ENCODE peak calls at places on chromosomes 6 and 20, in nine cellular contexts. N is HAP-1; A is neural progenitor cell; P is left lung; T is body of pancreas; O is CD8-positive, alpha-beta T cell; Z is H9; L is fibroblast of lung; B is HepG2. E is an unnamed sample.

GRCh38 chr20:38905375-38905774 is 20.8 kb upstream of the FAM83D start:
- DNase-seq in L (no peak), O (no peak), P (no peak), B (no peak), A (no peak), N (no peak), Z (no peak), T (no peak), E (no peak)

GRCh38 chr6:131368077-131368911 is 204.7 kb upstream of the ARG1 start:
- DNase-seq in Z (no peak), P (no peak), O (no peak), N (no peak), L (peak; percentile 43), A (peak; percentile 32), T (peak; percentile 86), B (no peak), E (no peak)

GRCh38 chr6:111764238-111765182 is 108.7 kb downstream of the FYN start:
- DNase-seq in B (no peak), O (no peak), T (no peak), Z (peak; percentile 49), A (peak; percentile 56), P (no peak), L (peak; percentile 65), N (no peak), E (no peak)

GRCh38 chr6:90080876-90081464 is 186.7 kb downstream of the GJA10 start:
- DNase-seq in L (no peak), B (no peak), A (no peak), P (no peak), N (no peak), Z (no peak), T (no peak), O (peak; percentile 46), E (no peak)

GRCh38 chr6:169238766-169239165 is 14.9 kb downstream of the THBS2 start:
- DNase-seq in N (no peak), T (no peak), O (no peak), P (no peak), B (no peak), A (no peak), L (no peak), Z (no peak), E (no peak)

GRCh38 chr6:107652526-107653182 is 162.7 kb downstream of the SOBP start:
- DNase-seq in T (no peak), P (no peak), O (no peak), Z (no peak), B (no peak), N (no peak), A (no peak), L (peak; percentile 22), E (no peak)

GRCh38 chr6:150685860-150686259 is 86.2 kb downstream of the PLEKHG1 start:
- DNase-seq in P (peak; percentile 70), Z (peak; percentile 73), N (peak; percentile 26), B (peak; percentile 23), L (no peak), T (no peak), A (peak; percentile 48), O (no peak), E (peak; percentile 87)

GRCh38 chr6:36094786-36095496 is 35.4 kb upstream of the MAPK13 start:
- DNase-seq in Z (peak; percentile 74), T (peak; percentile 83), A (peak; percentile 88), P (peak; percentile 93), B (peak; percentile 81), L (peak; percentile 56), N (peak; percentile 68), O (peak; percentile 59), E (peak; percentile 35)

GRCh38 chr6:14258117-14258516 is 140.5 kb downstream of the CD83 start:
- DNase-seq in O (no peak), P (no peak), T (no peak), L (peak; percentile 35), A (no peak), N (no peak), B (no peak), Z (no peak), E (no peak)

GRCh38 chr6:136137008-136137689 is 113.0 kb downstream of the MTFR2 start:
- DNase-seq in A (no peak), L (peak; percentile 75), O (no peak), Z (no peak), N (no peak), T (no peak), P (no peak), B (peak; percentile 6), E (no peak)

GRCh38 chr6:143867236-143867635 is 3.0 kb downstream of the ZC2HC1B start:
- DNase-seq in Z (no peak), A (no peak), L (peak; percentile 3), N (no peak), B (no peak), T (no peak), O (no peak), P (no peak), E (no peak)

GRCh38 chr20:6164421-6165341 is 41.9 kb upstream of the FERMT1 start:
- DNase-seq in Z (no peak), A (no peak), N (no peak), L (peak; percentile 22), B (no peak), T (peak; percentile 13), O (no peak), P (no peak), E (no peak)

GRCh38 chr6:169417101-169417500 is 163.5 kb upstream of the THBS2 start:
- DNase-seq in N (no peak), P (no peak), O (no peak), B (no peak), T (no peak), Z (no peak), A (no peak), L (no peak), E (no peak)

GRCh38 chr20:39825950-39826349 is 863.1 kb downstream of the MAFB start:
- DNase-seq in Z (no peak), O (no peak), L (peak; percentile 80), A (no peak), N (no peak), T (no peak), B (no peak), P (no peak), E (no peak)

GRCh38 chr6:155171747-155172191 is 92.0 kb upstream of the CLDN20 start:
- DNase-seq in A (no peak), N (no peak), B (no peak), T (no peak), P (no peak), Z (no peak), L (peak; percentile 84), O (no peak), E (no peak)

GRCh38 chr6:117919775-117920492 is 12.9 kb downstream of the SLC35F1 start:
- DNase-seq in A (peak; percentile 90), T (peak; percentile 41), P (peak; percentile 78), Z (peak; percentile 76), O (no peak), B (no peak), N (peak; percentile 83), L (peak; percentile 3), E (no peak)

GRCh38 chr6:106421491-106421890 is 61.0 kb downstream of the CRYBG1 start:
- DNase-seq in N (no peak), L (peak; percentile 73), A (no peak), Z (no peak), T (no peak), B (no peak), O (no peak), P (no peak), E (no peak)

GRCh38 chr6:107118976-107119375 is 3.7 kb upstream of the BEND3 start:
- DNase-seq in Z (no peak), L (no peak), N (no peak), B (no peak), O (no peak), T (no peak), A (no peak), P (no peak), E (no peak)

GRCh38 chr6:156897907-156898531 is 120.8 kb downstream of the ARID1B start:
- DNase-seq in T (no peak), B (no peak), A (no peak), Z (no peak), P (no peak), O (no peak), L (no peak), N (no peak), E (no peak)

GRCh38 chr6:41098366-41098765 is 25.6 kb downstream of the NFYA start:
- DNase-seq in T (no peak), P (no peak), A (no peak), L (peak; percentile 27), N (no peak), O (no peak), B (no peak), Z (no peak), E (no peak)

DNA sequence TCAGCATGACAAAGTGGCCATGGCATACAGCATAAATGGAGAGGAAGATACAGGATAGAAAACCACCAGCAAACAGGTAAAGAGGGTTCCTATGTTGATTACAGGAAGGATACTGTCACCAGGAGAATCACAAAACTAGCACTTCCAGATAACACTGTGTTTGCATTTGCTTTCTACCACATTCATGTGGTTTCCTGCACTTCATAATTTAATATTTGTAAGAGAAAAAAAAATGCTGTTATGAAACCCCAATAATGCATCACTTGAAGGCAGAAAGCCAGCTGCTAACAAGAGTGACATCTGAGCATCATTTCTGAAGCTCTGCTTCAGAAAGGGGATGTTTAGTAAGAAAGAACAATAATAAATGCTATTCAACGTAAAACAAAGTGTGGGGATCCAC is 106.6 kb downstream of the ATXN1 start:
- DNase-seq in N (no peak), Z (no peak), A (no peak), B (no peak), T (no peak), O (no peak), P (no peak), L (no peak), E (no peak)
- H3K4me1 ChIP-seq in N (no peaks in the 10 kb centered on the region), Z (peaks cover 1% of the 10 kb centered on the region), A (peaks cover 18% of the 10 kb centered on the region), B (peaks cover 14% of the 10 kb centered on the region), T (peaks cover 4% of the 10 kb centered on the region), O (peaks cover 29% of the 10 kb centered on the region), P (no peaks in the 10 kb centered on the region), L (no peaks in the 10 kb centered on the region), E (no peaks in the 10 kb centered on the region)

GRCh38 chr20:57503035-57503658 is 21.8 kb downstream of the CTCFL start:
- DNase-seq in A (no peak), P (no peak), L (no peak), B (no peak), O (no peak), Z (no peak), T (peak; percentile 25), N (no peak), E (no peak)
- H3K4me1 ChIP-seq in A (peaks cover 47% of the 10 kb centered on the region), P (peaks cover 2% of the 10 kb centered on the region), L (no peaks in the 10 kb centered on the region), B (no peaks in the 10 kb centered on the region), O (peaks cover 6% of the 10 kb centered on the region), Z (no peaks in the 10 kb centered on the region), T (no peaks in the 10 kb centered on the region), N (no peaks in the 10 kb centered on the region), E (peaks cover 2% of the 10 kb centered on the region)

GRCh38 chr20:1391640-1392442 is 1.0 kb downstream of the FKBP1A start:
- DNase-seq in P (no peak), L (peak; percentile 48), O (no peak), B (no peak), T (no peak), Z (peak; percentile 62), A (peak; percentile 32), N (peak; percentile 53), E (no peak)
- H3K4me1 ChIP-seq in P (peaks cover 18% of the 10 kb centered on the region), L (peaks cover 19% of the 10 kb centered on the region), O (peaks cover 58% of the 10 kb centered on the region), B (peaks cover 53% of the 10 kb centered on the region), T (peaks cover 51% of the 10 kb centered on the region), Z (peaks cover 19% of the 10 kb centered on the region), A (peaks cover 39% of the 10 kb centered on the region), N (peaks cover 23% of the 10 kb centered on the region), E (peaks cover 7% of the 10 kb centered on the region)

DNA sequence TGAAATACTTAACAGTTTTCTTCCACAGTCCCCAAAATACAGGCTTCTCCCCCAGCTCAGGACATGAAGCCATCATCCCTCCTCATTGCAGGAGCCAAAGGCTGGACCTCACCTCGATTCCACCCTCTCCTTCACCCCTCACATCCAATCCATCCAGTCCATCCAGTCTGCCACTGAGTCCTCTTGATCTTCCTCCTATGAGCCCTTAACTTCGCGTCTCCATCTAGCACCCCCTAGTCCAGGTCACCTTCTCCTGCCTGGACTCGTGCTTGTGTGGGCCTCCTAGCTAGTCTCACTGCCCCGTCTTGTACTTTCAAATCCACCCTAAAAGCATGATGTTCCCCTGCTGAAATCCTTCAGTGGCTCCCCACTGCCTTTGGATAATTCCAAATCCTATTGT is 3.3 kb downstream of the TRIB3 start:
- DNase-seq in B (no peak), P (no peak), T (no peak), Z (no peak), A (no peak), L (no peak), N (no peak), O (no peak), E (no peak)
- H3K4me1 ChIP-seq in B (peaks cover 74% of the 10 kb centered on the region), P (no peaks in the 10 kb centered on the region), T (peaks cover 9% of the 10 kb centered on the region), Z (no peaks in the 10 kb centered on the region), A (no peaks in the 10 kb centered on the region), L (no peaks in the 10 kb centered on the region), N (peaks cover 17% of the 10 kb centered on the region), O (no peaks in the 10 kb centered on the region), E (peaks cover 2% of the 10 kb centered on the region)

E was measured in iPS DF 6.9.